ENCODE peak calls at places on chromosomes 2 and 18, in four cellular contexts. One of them, this sample, is unnamed.

GRCh38 chr2:197599285-197599965 is 76.0 kb downstream of the RFTN2 start:
- DNase-seq in GM12878: no peak
- DNase-seq in A549: peak; percentile 28
- DNase-seq in IMR-90: peak; percentile 56
- DNase-seq in this sample: peak; percentile 49

GRCh38 chr2:186709529-186710455 is 15.9 kb downstream of the FAM171B start:
- DNase-seq in IMR-90: no peak
- DNase-seq in A549: no peak
- DNase-seq in GM12878: no peak
- DNase-seq in this sample: no peak

GRCh38 chr2:26276488-26276887 is 31.7 kb downstream of the HADHB start:
- DNase-seq in A549: no peak
- DNase-seq in IMR-90: no peak
- DNase-seq in GM12878: no peak
- DNase-seq in this sample: no peak

GRCh38 chr2:12347049-12347448 is 369.7 kb upstream of the TRIB2 start:
- DNase-seq in A549: no peak
- DNase-seq in IMR-90: peak; percentile 31
- DNase-seq in GM12878: no peak
- DNase-seq in this sample: no peak

GRCh38 chr18:74407888-74408287 is 49.2 kb downstream of the DIPK1C start:
- DNase-seq in A549: no peak
- DNase-seq in GM12878: no peak
- DNase-seq in IMR-90: no peak
- DNase-seq in this sample: no peak

GRCh38 chr2:201532686-201533304 is 81.3 kb downstream of the STRADB start:
- DNase-seq in A549: no peak
- DNase-seq in IMR-90: peak; percentile 93
- DNase-seq in GM12878: peak; percentile 55
- DNase-seq in this sample: peak; percentile 47

GRCh38 chr2:25587361-25587760 is 86.0 kb downstream of the DTNB start:
- DNase-seq in IMR-90: peak; percentile 68
- DNase-seq in A549: no peak
- DNase-seq in GM12878: no peak
- DNase-seq in this sample: no peak

GRCh38 chr2:217271813-217272212 is 411.9 kb upstream of the TNP1 start:
- DNase-seq in IMR-90: no peak
- DNase-seq in GM12878: no peak
- DNase-seq in A549: no peak
- DNase-seq in this sample: no peak

GRCh38 chr18:43129946-43130523 is 14.6 kb upstream of the RIT2 start:
- DNase-seq in A549: no peak
- DNase-seq in IMR-90: no peak
- DNase-seq in GM12878: no peak
- DNase-seq in this sample: no peak

GRCh38 chr2:189681903-189682302 is 7.4 kb downstream of the ANKAR start:
- DNase-seq in GM12878: no peak
- DNase-seq in A549: no peak
- DNase-seq in IMR-90: peak; percentile 25
- DNase-seq in this sample: no peak

GRCh38 chr2:95061601-95062183 is 36.2 kb downstream of the MAL start:
- DNase-seq in GM12878: no peak
- DNase-seq in IMR-90: no peak
- DNase-seq in A549: no peak
- DNase-seq in this sample: no peak

GRCh38 chr2:54012538-54013141 is 41.8 kb upstream of the PSME4 start:
- DNase-seq in IMR-90: no peak
- DNase-seq in A549: no peak
- DNase-seq in GM12878: no peak
- DNase-seq in this sample: no peak

GRCh38 chr18:73688851-73689659 is 458.6 kb downstream of the FBXO15 start:
- DNase-seq in A549: no peak
- DNase-seq in GM12878: peak; percentile 20
- DNase-seq in IMR-90: peak; percentile 98
- DNase-seq in this sample: no peak

GRCh38 chr2:205754924-205755321 is 72.6 kb downstream of the NRP2 start:
- DNase-seq in IMR-90: peak; percentile 30
- DNase-seq in A549: peak; percentile 66
- DNase-seq in GM12878: no peak
- DNase-seq in this sample: peak; percentile 19

GRCh38 chr2:23595601-23596251 is 210.7 kb downstream of the KLHL29 start:
- DNase-seq in A549: no peak
- DNase-seq in GM12878: no peak
- DNase-seq in IMR-90: peak; percentile 13
- DNase-seq in this sample: no peak

GRCh38 chr2:38720613-38721241 is 30.4 kb downstream of the SRSF7 start:
- DNase-seq in A549: no peak
- DNase-seq in GM12878: peak; percentile 40
- DNase-seq in IMR-90: peak; percentile 98
- DNase-seq in this sample: no peak

GRCh38 chr18:74278058-74278457 is 13.7 kb downstream of the CYB5A start:
- DNase-seq in IMR-90: no peak
- DNase-seq in A549: no peak
- DNase-seq in GM12878: no peak
- DNase-seq in this sample: no peak

DNA sequence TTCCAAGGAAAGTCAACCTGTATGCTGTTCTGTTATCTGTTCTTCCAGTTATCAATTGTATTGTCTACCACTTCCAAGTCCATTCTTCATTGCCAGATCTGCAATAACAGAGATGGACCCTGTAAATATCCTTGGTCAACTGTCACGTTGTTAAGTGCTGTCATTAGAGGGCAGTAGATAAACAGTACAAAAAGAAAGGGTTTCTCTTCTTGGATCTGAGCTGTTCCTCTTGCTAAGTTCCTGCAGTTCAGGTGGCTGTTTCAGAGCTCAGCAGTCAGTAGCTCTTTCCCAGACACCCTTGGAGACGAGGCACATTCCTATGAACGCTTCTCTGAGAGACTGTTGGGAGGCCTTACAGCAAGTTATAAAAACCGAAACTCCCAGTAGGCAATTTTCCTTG is 957.1 kb upstream of the CHAC2 start:
- DNase-seq in A549: peak; percentile 5
- DNase-seq in IMR-90: peak; percentile 49
- DNase-seq in GM12878: no peak
- DNase-seq in this sample: no peak
- TF ChIP-seq ELK1 in A549: no peak
- TF ChIP-seq ELK1 in IMR-90: no peak
- TF ChIP-seq ELK1 in GM12878: no peak
- TF ChIP-seq ELK1 in this sample: no peak

DNA sequence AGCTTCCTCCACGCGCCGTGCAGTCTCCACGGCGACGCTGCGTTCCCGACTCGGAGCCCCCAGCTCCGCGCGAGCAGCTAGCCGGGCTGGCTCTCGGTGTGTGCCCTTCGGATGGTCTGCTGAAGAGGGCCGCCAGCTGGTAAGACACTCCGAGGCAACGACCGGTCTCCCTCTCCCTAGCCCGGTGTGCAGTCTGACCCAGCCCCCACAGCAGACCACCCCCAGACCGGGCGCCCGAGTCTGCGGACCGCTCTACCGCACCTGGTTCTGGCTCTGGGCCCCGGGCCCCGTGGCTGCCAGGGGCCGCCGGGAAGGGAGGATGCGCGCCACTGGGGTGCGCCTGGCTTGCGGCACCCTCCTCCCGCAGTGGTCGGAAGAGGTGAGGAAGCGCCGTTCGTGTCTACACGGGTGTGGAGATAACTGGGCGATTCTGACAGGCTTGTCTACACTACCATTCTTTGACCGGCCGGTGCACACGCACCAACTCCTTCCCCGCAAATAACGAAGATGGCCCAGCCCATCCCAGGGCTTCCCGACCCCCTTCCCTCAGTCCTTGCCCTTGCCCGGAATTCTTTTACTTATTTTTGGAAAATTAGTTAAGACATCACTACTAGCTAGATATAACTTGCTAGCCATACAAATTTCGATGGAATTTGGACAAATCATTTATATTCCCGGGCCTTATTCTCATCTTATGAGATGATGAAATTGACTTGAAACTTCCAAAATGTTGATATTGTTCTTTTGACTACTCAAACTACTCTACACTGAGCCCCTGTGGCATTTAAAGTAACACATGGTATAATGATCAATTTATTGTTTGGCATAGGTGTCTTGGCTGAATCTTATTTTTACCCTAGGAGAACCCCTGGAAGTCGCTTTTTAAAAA is 1.1 kb downstream of the ERICH2 start:
- DNase-seq in IMR-90: peak; percentile 15
- DNase-seq in A549: peak; percentile 17
- DNase-seq in GM12878: no peak
- DNase-seq in this sample: peak; percentile 78
- TF ChIP-seq ELK1 in IMR-90: no peak
- TF ChIP-seq ELK1 in A549: no peak
- TF ChIP-seq ELK1 in GM12878: no peak
- TF ChIP-seq ELK1 in this sample: no peak

GRCh38 chr2:234555161-234555560 is 58.3 kb upstream of the ARL4C start:
- DNase-seq in A549: no peak
- DNase-seq in IMR-90: no peak
- DNase-seq in GM12878: no peak
- DNase-seq in this sample: no peak

GRCh38 chr2:234558642-234559041 is 61.8 kb upstream of the ARL4C start:
- DNase-seq in A549: no peak
- DNase-seq in GM12878: no peak
- DNase-seq in IMR-90: no peak
- DNase-seq in this sample: no peak

GRCh38 chr2:234559609-234560008 is 62.7 kb upstream of the ARL4C start:
- DNase-seq in IMR-90: no peak
- DNase-seq in A549: peak; percentile 25
- DNase-seq in GM12878: no peak
- DNase-seq in this sample: no peak

GRCh38 chr2:234556848-234557573 is 60.1 kb upstream of the ARL4C start:
- DNase-seq in A549: peak; percentile 43
- DNase-seq in IMR-90: peak; percentile 68
- DNase-seq in GM12878: no peak
- DNase-seq in this sample: no peak

DNA sequence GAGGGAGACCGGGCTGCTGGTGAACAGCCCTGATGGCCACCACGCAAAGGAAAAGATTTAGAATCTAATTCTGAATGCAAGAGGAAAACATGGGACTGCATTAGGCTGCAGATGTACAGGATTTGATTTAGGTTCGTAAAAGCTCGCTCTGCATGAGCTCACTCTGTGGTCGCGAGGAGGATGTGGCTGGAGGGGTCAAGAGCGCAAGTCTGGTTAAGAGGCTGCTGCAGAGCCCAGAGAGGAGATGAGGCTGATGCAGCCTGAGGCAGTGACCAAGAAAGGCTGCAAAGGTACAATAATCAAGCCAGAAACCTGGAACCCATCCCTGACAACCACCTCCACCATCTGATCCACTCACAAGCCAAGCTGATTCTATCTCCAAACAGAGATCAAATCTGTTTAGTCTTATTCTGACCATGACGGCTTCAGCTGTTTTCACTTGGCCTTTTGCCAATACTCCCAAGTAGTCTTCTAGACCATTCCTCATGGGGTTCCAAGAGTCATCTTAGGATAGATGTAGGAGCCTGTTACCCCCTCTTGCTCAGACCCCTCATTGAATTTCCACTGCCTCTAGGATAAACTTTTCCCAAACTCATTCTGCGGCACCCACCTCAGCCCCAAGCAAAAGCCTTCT is 58.9 kb upstream of the ARL4C start:
- DNase-seq in IMR-90: peak; percentile 48
- DNase-seq in GM12878: no peak
- DNase-seq in A549: no peak
- DNase-seq in this sample: no peak
- TF ChIP-seq ELK1 in IMR-90: no peak
- TF ChIP-seq ELK1 in GM12878: no peak
- TF ChIP-seq ELK1 in A549: no peak
- TF ChIP-seq ELK1 in this sample: no peak

GRCh38 chr2:63436488-63436887 is 151.8 kb downstream of the WDPCP start:
- DNase-seq in IMR-90: peak; percentile 37
- DNase-seq in GM12878: no peak
- DNase-seq in A549: no peak
- DNase-seq in this sample: no peak

GRCh38 chr2:63432373-63432772 is 155.9 kb downstream of the WDPCP start:
- DNase-seq in GM12878: no peak
- DNase-seq in IMR-90: peak; percentile 66
- DNase-seq in A549: no peak
- DNase-seq in this sample: no peak

GRCh38 chr2:63434024-63434423 is 154.3 kb downstream of the WDPCP start:
- DNase-seq in GM12878: no peak
- DNase-seq in IMR-90: no peak
- DNase-seq in A549: no peak
- DNase-seq in this sample: no peak

GRCh38 chr2:63434597-63434996 is 153.7 kb downstream of the WDPCP start:
- DNase-seq in GM12878: no peak
- DNase-seq in A549: no peak
- DNase-seq in IMR-90: no peak
- DNase-seq in this sample: peak; percentile 23

GRCh38 chr2:63435080-63435479 is 153.2 kb downstream of the WDPCP start:
- DNase-seq in IMR-90: no peak
- DNase-seq in GM12878: no peak
- DNase-seq in A549: no peak
- DNase-seq in this sample: no peak
- TF ChIP-seq ELK1 in IMR-90: no peak
- TF ChIP-seq ELK1 in GM12878: no peak
- TF ChIP-seq ELK1 in A549: no peak
- TF ChIP-seq ELK1 in this sample: no peak

GRCh38 chr2:108958632-108959341 is 30.2 kb downstream of the EDAR start:
- DNase-seq in A549: no peak
- DNase-seq in GM12878: no peak
- DNase-seq in IMR-90: no peak
- DNase-seq in this sample: no peak
- TF ChIP-seq ELK1 in A549: no peak
- TF ChIP-seq ELK1 in GM12878: no peak
- TF ChIP-seq ELK1 in IMR-90: no peak
- TF ChIP-seq ELK1 in this sample: no peak

DNA sequence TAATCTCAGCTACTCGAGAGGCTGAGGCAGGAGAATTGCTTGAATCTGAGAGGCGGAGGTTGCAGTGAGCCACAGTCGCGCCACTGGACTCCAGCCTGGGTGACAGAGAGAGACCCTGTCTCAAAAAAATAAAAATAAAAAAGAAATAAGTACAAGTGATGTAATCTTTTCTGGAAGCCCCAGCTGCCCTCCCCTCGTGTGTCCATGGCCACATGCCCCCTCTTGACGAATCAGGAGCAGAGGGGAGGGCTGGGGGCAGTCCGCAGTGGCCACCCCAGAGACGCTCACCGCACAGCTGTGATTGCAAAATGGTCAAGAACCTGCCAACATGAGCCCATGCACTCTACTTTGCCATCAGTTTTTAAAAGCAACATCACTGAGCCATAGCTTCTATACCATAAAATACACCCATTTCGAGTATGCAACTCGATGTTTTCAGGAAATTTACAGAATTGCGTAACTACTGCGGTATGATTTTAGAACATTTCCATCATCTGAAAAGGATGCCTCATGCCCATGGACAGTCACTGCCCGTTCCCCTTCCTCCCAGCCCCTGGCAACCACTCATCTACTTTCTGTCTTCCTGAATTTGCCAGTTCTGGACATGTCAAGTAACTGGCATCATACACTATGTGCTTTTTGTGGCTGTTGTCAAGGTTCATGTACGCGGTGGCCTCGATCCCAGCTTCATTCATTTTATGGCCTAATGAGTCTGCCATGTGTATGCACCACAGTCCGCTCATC is 88.1 kb downstream of the NDUFA10 start:
- DNase-seq in GM12878: no peak
- DNase-seq in A549: no peak
- DNase-seq in IMR-90: no peak
- DNase-seq in this sample: no peak
- TF ChIP-seq ELK1 in GM12878: no peak
- TF ChIP-seq ELK1 in A549: no peak
- TF ChIP-seq ELK1 in IMR-90: no peak
- TF ChIP-seq ELK1 in this sample: no peak

GRCh38 chr2:15973446-15974202 is 33.3 kb downstream of the MYCN start:
- DNase-seq in A549: no peak
- DNase-seq in IMR-90: no peak
- DNase-seq in GM12878: no peak
- DNase-seq in this sample: no peak
- TF ChIP-seq ELK1 in A549: no peak
- TF ChIP-seq ELK1 in IMR-90: no peak
- TF ChIP-seq ELK1 in GM12878: no peak
- TF ChIP-seq ELK1 in this sample: no peak